ENCODE peak calls at places on chromosomes 13 and 19, in six cellular contexts. One of them, this sample, is unnamed.

GRCh38 chr19:4596033-4596904 is 36.8 kb upstream of the SEMA6B start:
- DNase-seq in H1: no peak
- DNase-seq in neuronal stem cell: no peak
- DNase-seq in mesendoderm: no peak
- DNase-seq in mesenchymal stem cell: no peak
- DNase-seq in trophoblast cell: peak; percentile 14
- DNase-seq in this sample: no peak

GRCh38 chr13:30129411-30129810 is 177.9 kb downstream of the KATNAL1 start:
- DNase-seq in H1: no peak
- DNase-seq in neuronal stem cell: no peak
- DNase-seq in mesendoderm: no peak
- DNase-seq in mesenchymal stem cell: no peak
- DNase-seq in trophoblast cell: no peak
- DNase-seq in this sample: no peak

GRCh38 chr19:35776102-35776788 is 881 bp downstream of the ARHGAP33 start:
- DNase-seq in H1: no peak
- DNase-seq in neuronal stem cell: no peak
- DNase-seq in mesendoderm: no peak
- DNase-seq in mesenchymal stem cell: no peak
- DNase-seq in trophoblast cell: no peak
- DNase-seq in this sample: no peak

GRCh38 chr13:110334256-110334655 is 27.2 kb downstream of the COL4A2 start:
- DNase-seq in H1: no peak
- DNase-seq in neuronal stem cell: no peak
- DNase-seq in mesendoderm: no peak
- DNase-seq in mesenchymal stem cell: peak; percentile 74
- DNase-seq in trophoblast cell: peak; percentile 99
- DNase-seq in this sample: peak; percentile 76

GRCh38 chr13:42835012-42835411 is 53.6 kb downstream of the FAM216B start:
- DNase-seq in H1: no peak
- DNase-seq in neuronal stem cell: no peak
- DNase-seq in mesendoderm: no peak
- DNase-seq in mesenchymal stem cell: no peak
- DNase-seq in trophoblast cell: no peak
- DNase-seq in this sample: no peak

GRCh38 chr13:92187378-92187989 is 789.1 kb downstream of the GPC5 start:
- DNase-seq in H1: no peak
- DNase-seq in neuronal stem cell: peak; percentile 50
- DNase-seq in mesendoderm: peak; percentile 50
- DNase-seq in mesenchymal stem cell: peak; percentile 58
- DNase-seq in trophoblast cell: peak; percentile 68
- DNase-seq in this sample: peak; percentile 27

GRCh38 chr13:33611016-33611805 is 206.7 kb upstream of the RFC3 start:
- DNase-seq in H1: no peak
- DNase-seq in neuronal stem cell: peak; percentile 38
- DNase-seq in mesendoderm: no peak
- DNase-seq in mesenchymal stem cell: no peak
- DNase-seq in trophoblast cell: no peak
- DNase-seq in this sample: peak; percentile 64

GRCh38 chr19:39403331-39404312 is 3.0 kb upstream of the ZFP36 start:
- DNase-seq in H1: peak; percentile 80
- DNase-seq in neuronal stem cell: peak; percentile 89
- DNase-seq in mesendoderm: peak; percentile 96
- DNase-seq in mesenchymal stem cell: peak; percentile 100
- DNase-seq in trophoblast cell: peak; percentile 62
- DNase-seq in this sample: peak; percentile 99

GRCh38 chr13:99062593-99062992 is 84.7 kb upstream of the DOCK9 start:
- DNase-seq in H1: no peak
- DNase-seq in neuronal stem cell: no peak
- DNase-seq in mesendoderm: no peak
- DNase-seq in mesenchymal stem cell: no peak
- DNase-seq in trophoblast cell: no peak
- DNase-seq in this sample: peak; percentile 30

GRCh38 chr13:62142048-62142447 is 726.4 kb upstream of the PCDH20 start:
- DNase-seq in H1: no peak
- DNase-seq in neuronal stem cell: no peak
- DNase-seq in mesendoderm: no peak
- DNase-seq in mesenchymal stem cell: no peak
- DNase-seq in trophoblast cell: no peak
- DNase-seq in this sample: no peak

GRCh38 chr19:44142014-44142523 is 715 bp downstream of the ZNF234 start:
- DNase-seq in H1: peak; percentile 45
- DNase-seq in neuronal stem cell: no peak
- DNase-seq in mesendoderm: no peak
- DNase-seq in mesenchymal stem cell: peak; percentile 49
- DNase-seq in trophoblast cell: peak; percentile 7
- DNase-seq in this sample: peak; percentile 42

GRCh38 chr13:85236431-85236830 is 562.8 kb downstream of the SLITRK6 start:
- DNase-seq in H1: no peak
- DNase-seq in neuronal stem cell: no peak
- DNase-seq in mesendoderm: no peak
- DNase-seq in mesenchymal stem cell: no peak
- DNase-seq in trophoblast cell: no peak
- DNase-seq in this sample: peak; percentile 54

GRCh38 chr19:35732540-35733179 is 9.6 kb downstream of the IGFLR1 start:
- DNase-seq in H1: no peak
- DNase-seq in neuronal stem cell: no peak
- DNase-seq in mesendoderm: no peak
- DNase-seq in mesenchymal stem cell: no peak
- DNase-seq in trophoblast cell: no peak
- DNase-seq in this sample: no peak

GRCh38 chr13:72567566-72567965 is 159.9 kb downstream of the MZT1 start:
- DNase-seq in H1: no peak
- DNase-seq in neuronal stem cell: no peak
- DNase-seq in mesendoderm: no peak
- DNase-seq in mesenchymal stem cell: no peak
- DNase-seq in trophoblast cell: no peak
- DNase-seq in this sample: no peak

GRCh38 chr19:5329141-5329540 is 11.5 kb downstream of the PTPRS start:
- DNase-seq in H1: no peak
- DNase-seq in neuronal stem cell: no peak
- DNase-seq in mesendoderm: no peak
- DNase-seq in mesenchymal stem cell: no peak
- DNase-seq in trophoblast cell: peak; percentile 74
- DNase-seq in this sample: no peak

GRCh38 chr19:17681505-17682125 is 6.5 kb downstream of the UNC13A start:
- DNase-seq in H1: peak; percentile 90
- DNase-seq in neuronal stem cell: no peak
- DNase-seq in mesendoderm: peak; percentile 67
- DNase-seq in mesenchymal stem cell: peak; percentile 78
- DNase-seq in trophoblast cell: peak; percentile 25
- DNase-seq in this sample: peak; percentile 56

GRCh38 chr19:11279505-11280236 is 16.3 kb upstream of the TSPAN16 start:
- DNase-seq in H1: no peak
- DNase-seq in neuronal stem cell: no peak
- DNase-seq in mesendoderm: no peak
- DNase-seq in mesenchymal stem cell: no peak
- DNase-seq in trophoblast cell: no peak
- DNase-seq in this sample: no peak

GRCh38 chr13:23679214-23679613 is 109.0 kb downstream of the TNFRSF19 start:
- DNase-seq in H1: no peak
- DNase-seq in neuronal stem cell: no peak
- DNase-seq in mesendoderm: no peak
- DNase-seq in mesenchymal stem cell: peak; percentile 55
- DNase-seq in trophoblast cell: no peak
- DNase-seq in this sample: peak; percentile 90

DNA sequence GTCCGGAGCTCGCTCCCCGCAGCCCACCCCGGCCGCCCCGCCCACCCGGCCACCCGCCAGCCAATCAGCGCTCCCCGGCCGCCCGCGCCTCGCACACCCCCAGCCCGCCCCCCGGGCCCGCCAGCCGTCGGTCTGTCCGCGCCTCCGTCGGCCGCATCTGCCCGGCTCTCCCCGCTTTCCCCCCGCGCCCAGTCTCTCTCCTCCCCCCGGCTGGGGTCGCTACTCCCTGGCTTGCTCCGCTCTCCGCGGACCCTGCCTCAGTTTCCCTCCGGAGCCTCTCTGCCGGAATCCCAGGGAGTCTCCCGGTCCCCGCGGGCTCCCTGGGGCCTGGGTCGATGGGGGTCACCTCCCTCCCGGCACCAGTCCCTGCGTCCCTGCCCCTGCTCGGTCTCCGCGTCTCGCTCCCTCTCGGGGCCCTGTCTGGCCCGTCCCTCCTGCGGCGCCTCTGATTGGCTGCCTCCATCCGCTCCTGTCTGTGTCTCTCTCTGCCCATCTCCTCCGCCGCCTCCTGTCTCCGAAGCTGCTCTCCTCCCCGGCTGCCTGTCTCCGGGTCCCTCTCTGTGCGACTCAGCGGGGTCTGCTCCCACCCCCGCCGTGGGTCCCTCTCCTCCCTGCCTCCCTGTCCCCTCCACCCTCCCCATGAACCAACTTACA is 485 bp downstream of the IL11 start:
- DNase-seq in H1: peak; percentile 87
- DNase-seq in neuronal stem cell: peak; percentile 63
- DNase-seq in mesendoderm: peak; percentile 92
- DNase-seq in mesenchymal stem cell: peak; percentile 85
- DNase-seq in trophoblast cell: peak; percentile 51
- DNase-seq in this sample: peak; percentile 76
- H3K4me2 ChIP-seq in H1: peak overlapping the region; percentile 81
- H3K4me2 ChIP-seq in neuronal stem cell: peak overlapping the region; percentile 83
- H3K4me2 ChIP-seq in mesendoderm: peak overlapping the region; percentile 86
- H3K4me2 ChIP-seq in mesenchymal stem cell: peak overlapping the region; percentile 83
- H3K4me2 ChIP-seq in trophoblast cell: peak overlapping the region; percentile 70
- H3K4me2 ChIP-seq in this sample: peak overlapping the region; percentile 80

GRCh38 chr19:16514383-16515019 is 18.3 kb downstream of the C19orf44 start:
- DNase-seq in H1: no peak
- DNase-seq in neuronal stem cell: no peak
- DNase-seq in mesendoderm: peak; percentile 20
- DNase-seq in mesenchymal stem cell: no peak
- DNase-seq in trophoblast cell: no peak
- DNase-seq in this sample: no peak

GRCh38 chr19:16508546-16508945 is 12.4 kb downstream of the C19orf44 start:
- DNase-seq in H1: no peak
- DNase-seq in neuronal stem cell: no peak
- DNase-seq in mesendoderm: no peak
- DNase-seq in mesenchymal stem cell: no peak
- DNase-seq in trophoblast cell: peak; percentile 85
- DNase-seq in this sample: no peak

GRCh38 chr19:16506961-16507360 is 10.8 kb downstream of the C19orf44 start:
- DNase-seq in H1: no peak
- DNase-seq in neuronal stem cell: no peak
- DNase-seq in mesendoderm: no peak
- DNase-seq in mesenchymal stem cell: no peak
- DNase-seq in trophoblast cell: peak; percentile 67
- DNase-seq in this sample: no peak

GRCh38 chr19:16504271-16504670 is 8.1 kb downstream of the C19orf44 start:
- DNase-seq in H1: no peak
- DNase-seq in neuronal stem cell: no peak
- DNase-seq in mesendoderm: no peak
- DNase-seq in mesenchymal stem cell: no peak
- DNase-seq in trophoblast cell: peak; percentile 33
- DNase-seq in this sample: no peak

GRCh38 chr19:16509141-16510061 is 13.2 kb downstream of the C19orf44 start:
- DNase-seq in H1: no peak
- DNase-seq in neuronal stem cell: no peak
- DNase-seq in mesendoderm: no peak
- DNase-seq in mesenchymal stem cell: no peak
- DNase-seq in trophoblast cell: peak; percentile 68
- DNase-seq in this sample: peak; percentile 36
- H2BK5ac ChIP-seq in H1: no peak overlapping the region
- H2BK5ac ChIP-seq in neuronal stem cell: no peak overlapping the region
- H2BK5ac ChIP-seq in mesendoderm: no peak overlapping the region
- H2BK5ac ChIP-seq in mesenchymal stem cell: no peak overlapping the region
- H2BK5ac ChIP-seq in trophoblast cell: no peak overlapping the region
- H2BK5ac ChIP-seq in this sample: no peak overlapping the region

GRCh38 chr19:29641597-29641996 is 23.7 kb upstream of the PLEKHF1 start:
- DNase-seq in H1: no peak
- DNase-seq in neuronal stem cell: no peak
- DNase-seq in mesendoderm: no peak
- DNase-seq in mesenchymal stem cell: no peak
- DNase-seq in trophoblast cell: no peak
- DNase-seq in this sample: no peak

GRCh38 chr19:29643361-29643935 is 21.8 kb upstream of the PLEKHF1 start:
- DNase-seq in H1: no peak
- DNase-seq in neuronal stem cell: no peak
- DNase-seq in mesendoderm: no peak
- DNase-seq in mesenchymal stem cell: no peak
- DNase-seq in trophoblast cell: no peak
- DNase-seq in this sample: no peak

GRCh38 chr19:29645911-29646310 is 19.4 kb upstream of the PLEKHF1 start:
- DNase-seq in H1: no peak
- DNase-seq in neuronal stem cell: no peak
- DNase-seq in mesendoderm: no peak
- DNase-seq in mesenchymal stem cell: no peak
- DNase-seq in trophoblast cell: no peak
- DNase-seq in this sample: peak; percentile 34

GRCh38 chr19:29644179-29644578 is 21.1 kb upstream of the PLEKHF1 start:
- DNase-seq in H1: no peak
- DNase-seq in neuronal stem cell: no peak
- DNase-seq in mesendoderm: no peak
- DNase-seq in mesenchymal stem cell: no peak
- DNase-seq in trophoblast cell: no peak
- DNase-seq in this sample: no peak

DNA sequence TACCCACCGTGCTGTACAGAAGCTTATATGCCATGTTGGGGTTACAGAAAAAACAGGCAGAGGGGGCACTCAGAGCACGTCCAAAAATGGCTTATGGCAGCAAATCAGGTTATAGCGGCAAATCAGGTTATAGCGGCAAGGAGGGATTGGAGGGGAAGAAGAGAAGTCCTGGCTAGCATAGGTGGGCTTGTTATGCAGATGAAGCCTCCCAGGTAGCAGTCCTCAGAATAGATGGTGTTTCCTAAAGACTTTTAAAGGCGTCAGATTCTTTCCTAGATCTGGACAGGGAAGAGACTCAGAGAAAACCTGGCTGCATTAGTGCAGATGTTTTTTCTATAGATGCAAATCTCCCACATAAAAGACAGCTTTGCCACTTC is 19.8 kb upstream of the PLEKHF1 start:
- DNase-seq in H1: no peak
- DNase-seq in neuronal stem cell: no peak
- DNase-seq in mesendoderm: no peak
- DNase-seq in mesenchymal stem cell: no peak
- DNase-seq in trophoblast cell: no peak
- DNase-seq in this sample: no peak
- H3K4me3 ChIP-seq in H1: peak overlapping the region; percentile 7
- H3K4me3 ChIP-seq in neuronal stem cell: no peak overlapping the region
- H3K4me3 ChIP-seq in mesendoderm: no peak overlapping the region
- H3K4me3 ChIP-seq in mesenchymal stem cell: peak overlapping the region; percentile 61
- H3K4me3 ChIP-seq in trophoblast cell: no peak overlapping the region
- H3K4me3 ChIP-seq in this sample: no peak overlapping the region

GRCh38 chr19:1144741-1145140 is 29.3 kb downstream of the SBNO2 start:
- DNase-seq in H1: no peak
- DNase-seq in neuronal stem cell: no peak
- DNase-seq in mesendoderm: no peak
- DNase-seq in mesenchymal stem cell: no peak
- DNase-seq in trophoblast cell: no peak
- DNase-seq in this sample: no peak

GRCh38 chr19:1146858-1147780 is 26.9 kb downstream of the SBNO2 start:
- DNase-seq in H1: no peak
- DNase-seq in neuronal stem cell: no peak
- DNase-seq in mesendoderm: no peak
- DNase-seq in mesenchymal stem cell: no peak
- DNase-seq in trophoblast cell: no peak
- DNase-seq in this sample: no peak

GRCh38 chr19:1145635-1146417 is 28.2 kb downstream of the SBNO2 start:
- DNase-seq in H1: no peak
- DNase-seq in neuronal stem cell: no peak
- DNase-seq in mesendoderm: no peak
- DNase-seq in mesenchymal stem cell: no peak
- DNase-seq in trophoblast cell: no peak
- DNase-seq in this sample: no peak

GRCh38 chr19:1147934-1148549 is 26.0 kb downstream of the SBNO2 start:
- DNase-seq in H1: no peak
- DNase-seq in neuronal stem cell: no peak
- DNase-seq in mesendoderm: no peak
- DNase-seq in mesenchymal stem cell: no peak
- DNase-seq in trophoblast cell: no peak
- DNase-seq in this sample: no peak

GRCh38 chr19:1146418-1146711 is 27.7 kb downstream of the SBNO2 start:
- DNase-seq in H1: no peak
- DNase-seq in neuronal stem cell: no peak
- DNase-seq in mesendoderm: no peak
- DNase-seq in mesenchymal stem cell: no peak
- DNase-seq in trophoblast cell: no peak
- DNase-seq in this sample: no peak
- H3K4me2 ChIP-seq in H1: no peak overlapping the region
- H3K4me2 ChIP-seq in neuronal stem cell: no peak overlapping the region
- H3K4me2 ChIP-seq in mesendoderm: no peak overlapping the region
- H3K4me2 ChIP-seq in mesenchymal stem cell: no peak overlapping the region
- H3K4me2 ChIP-seq in trophoblast cell: no peak overlapping the region
- H3K4me2 ChIP-seq in this sample: no peak overlapping the region